ENCODE peak calls at places on chromosomes 6 and 20, in five cellular contexts. One of them, this sample, is unnamed.

GRCh38 chr20:20095114-20095872 is 43.0 kb downstream of the CFAP61 start:
- DNase-seq in uterus: no peak
- DNase-seq in spleen: no peak
- DNase-seq in PC-3: no peak
- DNase-seq in left ventricle myocardium inferior: no peak
- DNase-seq in this sample: no peak

GRCh38 chr6:108608453-108609275 is 47.9 kb downstream of the FOXO3 start:
- DNase-seq in uterus: no peak
- DNase-seq in spleen: no peak
- DNase-seq in PC-3: peak; percentile 8
- DNase-seq in left ventricle myocardium inferior: no peak
- DNase-seq in this sample: peak; percentile 55

GRCh38 chr6:102356170-102356569 is 962.7 kb downstream of the GRIK2 start:
- DNase-seq in PC-3: no peak
- DNase-seq in left ventricle myocardium inferior: no peak
- DNase-seq in spleen: peak; percentile 16
- DNase-seq in uterus: no peak
- DNase-seq in this sample: no peak

GRCh38 chr6:35377002-35377401 is 34.6 kb downstream of the PPARD start:
- DNase-seq in left ventricle myocardium inferior: no peak
- DNase-seq in uterus: no peak
- DNase-seq in PC-3: no peak
- DNase-seq in spleen: no peak
- DNase-seq in this sample: no peak

GRCh38 chr6:167396659-167397490 is 72.0 kb downstream of the TTLL2 start:
- DNase-seq in uterus: no peak
- DNase-seq in left ventricle myocardium inferior: no peak
- DNase-seq in spleen: peak; percentile 49
- DNase-seq in PC-3: no peak
- DNase-seq in this sample: no peak

GRCh38 chr6:142301421-142302391 is at the start of gene ADGRG6:
- DNase-seq in uterus: no peak
- DNase-seq in spleen: peak; percentile 83
- DNase-seq in left ventricle myocardium inferior: peak; percentile 25
- DNase-seq in PC-3: peak; percentile 66
- DNase-seq in this sample: peak; percentile 56

GRCh38 chr6:28240517-28240916 is 11.6 kb downstream of the ZKSCAN4 start:
- DNase-seq in uterus: no peak
- DNase-seq in left ventricle myocardium inferior: no peak
- DNase-seq in PC-3: no peak
- DNase-seq in spleen: no peak
- DNase-seq in this sample: no peak

GRCh38 chr6:53134601-53135235 is 13.9 kb downstream of the GCM1 start:
- DNase-seq in PC-3: no peak
- DNase-seq in uterus: no peak
- DNase-seq in left ventricle myocardium inferior: no peak
- DNase-seq in spleen: no peak
- DNase-seq in this sample: no peak

GRCh38 chr6:82882363-82883033 is 183.1 kb downstream of the UBE3D start:
- DNase-seq in PC-3: no peak
- DNase-seq in left ventricle myocardium inferior: no peak
- DNase-seq in spleen: no peak
- DNase-seq in uterus: no peak
- DNase-seq in this sample: no peak

GRCh38 chr20:25247100-25247665 is 702 bp upstream of the PYGB start:
- DNase-seq in PC-3: peak; percentile 70
- DNase-seq in left ventricle myocardium inferior: peak; percentile 75
- DNase-seq in spleen: no peak
- DNase-seq in uterus: peak; percentile 55
- DNase-seq in this sample: peak; percentile 61

GRCh38 chr20:19784511-19785172 is 26.6 kb downstream of the RIN2 start:
- DNase-seq in spleen: no peak
- DNase-seq in PC-3: peak; percentile 96
- DNase-seq in uterus: peak; percentile 35
- DNase-seq in left ventricle myocardium inferior: peak; percentile 53
- DNase-seq in this sample: peak; percentile 30

GRCh38 chr6:105507811-105508210 is 104.9 kb upstream of the PREP start:
- DNase-seq in PC-3: no peak
- DNase-seq in left ventricle myocardium inferior: no peak
- DNase-seq in uterus: no peak
- DNase-seq in spleen: no peak
- DNase-seq in this sample: no peak
- H3K4me3 ChIP-seq in PC-3: no peak overlapping the region
- H3K4me3 ChIP-seq in left ventricle myocardium inferior: no peak overlapping the region
- H3K4me3 ChIP-seq in uterus: no peak overlapping the region
- H3K4me3 ChIP-seq in spleen: no peak overlapping the region
- H3K4me3 ChIP-seq in this sample: no peak overlapping the region

DNA sequence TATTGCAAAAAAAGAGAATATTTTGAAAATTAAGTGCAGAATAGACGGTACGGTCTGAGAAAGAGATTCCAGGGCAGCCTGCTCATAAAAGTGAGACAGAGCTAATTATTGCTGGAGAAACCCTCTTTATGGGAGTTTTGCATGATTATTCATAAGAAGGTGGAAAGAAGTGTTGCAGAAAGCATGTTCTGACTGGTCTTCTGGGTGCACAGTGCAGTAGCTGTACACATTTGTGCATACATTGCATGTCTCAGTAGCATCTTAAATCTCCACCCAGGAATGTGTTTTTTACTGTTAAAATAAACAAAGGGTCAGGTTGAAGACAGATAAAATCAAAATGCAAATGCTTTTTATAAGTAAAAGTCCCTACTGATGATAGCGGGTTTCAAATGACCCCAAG is 1813.6 kb upstream of the DEFB115 start:
- DNase-seq in uterus: no peak
- DNase-seq in spleen: no peak
- DNase-seq in PC-3: no peak
- DNase-seq in left ventricle myocardium inferior: no peak
- DNase-seq in this sample: no peak
- H3K9me3 ChIP-seq in uterus: no peaks in the 10 kb centered on the region
- H3K9me3 ChIP-seq in spleen: no peaks in the 10 kb centered on the region
- H3K9me3 ChIP-seq in PC-3: no peaks in the 10 kb centered on the region
- H3K9me3 ChIP-seq in left ventricle myocardium inferior: peaks cover 3% of the 10 kb centered on the region
- H3K9me3 ChIP-seq in this sample: no peaks in the 10 kb centered on the region

DNA sequence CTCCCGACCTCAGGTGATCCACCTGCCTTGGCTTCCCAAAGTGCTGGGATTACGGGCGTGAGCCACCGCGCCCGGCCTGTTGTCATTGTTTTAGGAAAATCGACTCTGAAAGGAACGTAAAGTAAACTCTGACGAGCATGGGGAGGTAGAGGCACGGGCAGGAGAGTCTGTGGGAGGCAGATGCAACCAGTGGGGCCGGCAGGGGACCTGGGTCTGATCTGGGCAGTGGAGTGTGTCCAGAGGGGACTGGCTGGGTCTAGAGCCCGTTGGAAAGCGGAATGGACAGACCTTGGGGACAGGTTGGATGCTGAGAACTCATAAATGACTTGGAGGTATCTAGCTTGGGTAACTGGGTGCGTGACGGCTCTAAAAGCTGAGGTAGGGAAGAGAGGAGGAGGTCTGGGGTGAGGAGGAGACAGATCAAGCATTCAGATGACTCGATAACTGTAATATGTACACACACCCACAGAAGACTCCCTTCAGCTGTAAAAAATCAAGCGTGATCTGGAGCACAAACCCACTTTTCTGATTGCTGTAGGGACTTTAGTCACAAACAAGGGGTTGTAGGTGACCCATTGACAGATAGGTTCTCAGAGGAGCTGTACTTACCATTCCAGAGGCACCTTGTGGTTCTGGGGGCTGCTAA is 22.4 kb downstream of the MANBAL start:
- DNase-seq in uterus: no peak
- DNase-seq in left ventricle myocardium inferior: no peak
- DNase-seq in spleen: no peak
- DNase-seq in PC-3: no peak
- DNase-seq in this sample: no peak
- H3K36me3 ChIP-seq in uterus: no peaks in the 10 kb centered on the region
- H3K36me3 ChIP-seq in left ventricle myocardium inferior: peaks cover 35% of the 10 kb centered on the region
- H3K36me3 ChIP-seq in spleen: peaks cover 72% of the 10 kb centered on the region
- H3K36me3 ChIP-seq in PC-3: peaks cover 8% of the 10 kb centered on the region
- H3K36me3 ChIP-seq in this sample: peaks cover 70% of the 10 kb centered on the region

GRCh38 chr6:125679128-125679527 is 70.3 kb upstream of the HEY2 start:
- DNase-seq in PC-3: no peak
- DNase-seq in spleen: no peak
- DNase-seq in uterus: no peak
- DNase-seq in left ventricle myocardium inferior: no peak
- DNase-seq in this sample: no peak

GRCh38 chr6:125682939-125683338 is 66.5 kb upstream of the HEY2 start:
- DNase-seq in PC-3: no peak
- DNase-seq in spleen: no peak
- DNase-seq in uterus: no peak
- DNase-seq in left ventricle myocardium inferior: no peak
- DNase-seq in this sample: no peak

GRCh38 chr6:125674230-125674629 is 75.2 kb upstream of the HEY2 start:
- DNase-seq in PC-3: no peak
- DNase-seq in uterus: no peak
- DNase-seq in spleen: no peak
- DNase-seq in left ventricle myocardium inferior: no peak
- DNase-seq in this sample: no peak

GRCh38 chr6:125679651-125680050 is 69.8 kb upstream of the HEY2 start:
- DNase-seq in uterus: no peak
- DNase-seq in PC-3: no peak
- DNase-seq in left ventricle myocardium inferior: no peak
- DNase-seq in spleen: no peak
- DNase-seq in this sample: no peak

GRCh38 chr6:125678601-125679000 is 70.8 kb upstream of the HEY2 start:
- DNase-seq in uterus: no peak
- DNase-seq in spleen: no peak
- DNase-seq in PC-3: no peak
- DNase-seq in left ventricle myocardium inferior: no peak
- DNase-seq in this sample: no peak
- H3K4me3 ChIP-seq in uterus: no peak overlapping the region
- H3K4me3 ChIP-seq in spleen: no peak overlapping the region
- H3K4me3 ChIP-seq in PC-3: no peak overlapping the region
- H3K4me3 ChIP-seq in left ventricle myocardium inferior: no peak overlapping the region
- H3K4me3 ChIP-seq in this sample: no peak overlapping the region

GRCh38 chr20:15604406-15604805 is 968.8 kb downstream of the KIF16B start:
- DNase-seq in PC-3: no peak
- DNase-seq in spleen: no peak
- DNase-seq in left ventricle myocardium inferior: no peak
- DNase-seq in uterus: no peak
- DNase-seq in this sample: no peak
- H3K9me3 ChIP-seq in PC-3: no peaks in the 10 kb centered on the region
- H3K9me3 ChIP-seq in spleen: no peaks in the 10 kb centered on the region
- H3K9me3 ChIP-seq in left ventricle myocardium inferior: no peaks in the 10 kb centered on the region
- H3K9me3 ChIP-seq in uterus: no peaks in the 10 kb centered on the region
- H3K9me3 ChIP-seq in this sample: no peaks in the 10 kb centered on the region

GRCh38 chr6:143506199-143506598 is 5.3 kb downstream of the FUCA2 start:
- DNase-seq in spleen: no peak
- DNase-seq in uterus: no peak
- DNase-seq in PC-3: no peak
- DNase-seq in left ventricle myocardium inferior: no peak
- DNase-seq in this sample: no peak
- H3K36me3 ChIP-seq in spleen: peaks cover 62% of the 10 kb centered on the region
- H3K36me3 ChIP-seq in uterus: no peaks in the 10 kb centered on the region
- H3K36me3 ChIP-seq in PC-3: peaks cover 19% of the 10 kb centered on the region
- H3K36me3 ChIP-seq in left ventricle myocardium inferior: peaks cover 55% of the 10 kb centered on the region
- H3K36me3 ChIP-seq in this sample: peaks cover 73% of the 10 kb centered on the region